ENCODE peak calls at places on chromosomes 6 and 20, in four cellular contexts. L is HCT116, W is GM23338, K is HepG2. B is an unnamed sample.

GRCh38 chr20:64057628-64058498 is 5.1 kb upstream of the TCEA2 start:
- DNase-seq in L (no peak), W (peak), K (peak), B (no peak)

GRCh38 chr6:113570176-113570575 is 287.0 kb upstream of the MARCKS start:
- DNase-seq in L (no peak), W (no peak), K (no peak), B (peak)

GRCh38 chr6:87391334-87391733 is 16.4 kb upstream of the CFAP206 start:
- DNase-seq in L (peak), W (peak), K (peak), B (no peak)

GRCh38 chr20:42435230-42435629 is 754.5 kb downstream of the PTPRT start:
- DNase-seq in L (no peak), W (no peak), K (no peak), B (no peak)

GRCh38 chr6:138429731-138430130 is 25.7 kb downstream of the HEBP2 start:
- DNase-seq in L (no peak), W (peak), K (no peak), B (no peak)

GRCh38 chr20:46070215-46070910 is 19.4 kb downstream of the NCOA5 start:
- DNase-seq in L (no peak), W (no peak), K (no peak), B (no peak)

GRCh38 chr6:8278562-8278961 is 156.8 kb downstream of the SLC35B3 start:
- DNase-seq in L (no peak), W (no peak), K (no peak), B (no peak)

GRCh38 chr20:41469868-41470267 is 103.2 kb upstream of the EMILIN3 start:
- DNase-seq in L (no peak), W (no peak), K (no peak), B (no peak)

GRCh38 chr20:36408219-36408618 is 102.1 kb downstream of the DLGAP4 start:
- DNase-seq in L (no peak), W (peak), K (peak), B (peak)

GRCh38 chr6:13762648-13763441 is 51.2 kb upstream of the RANBP9 start:
- DNase-seq in L (no peak), W (no peak), K (no peak), B (peak)

GRCh38 chr6:110662468-110663211 is 152.6 kb downstream of the CDK19 start:
- DNase-seq in L (no peak), W (no peak), K (no peak), B (peak)

GRCh38 chr6:159934181-159934580 is 34.7 kb upstream of the IGF2R start:
- DNase-seq in L (no peak), W (no peak), K (no peak), B (no peak)

GRCh38 chr6:168709440-168709839 is 268.5 kb downstream of the SMOC2 start:
- DNase-seq in L (no peak), W (no peak), K (no peak), B (no peak)

GRCh38 chr6:19753822-19754221 is 83.3 kb upstream of the ID4 start:
- DNase-seq in L (no peak), W (no peak), K (no peak), B (no peak)

GRCh38 chr6:90537723-90538407 is 49.0 kb downstream of the MAP3K7 start:
- DNase-seq in L (no peak), W (no peak), K (no peak), B (no peak)

GRCh38 chr20:35360033-35360432 is 51.7 kb downstream of the UQCC1 start:
- DNase-seq in L (no peak), W (no peak), K (no peak), B (no peak)

GRCh38 chr6:219641-220198 is 72.6 kb upstream of the DUSP22 start:
- DNase-seq in L (no peak), W (peak), K (peak), B (no peak)

GRCh38 chr6:157907651-157908050 is 74.0 kb upstream of the SYNJ2 start:
- DNase-seq in L (no peak), W (no peak), K (no peak), B (no peak)

GRCh38 chr6:7262037-7262461 is 51.0 kb downstream of the SSR1 start:
- DNase-seq in L (no peak), W (peak), K (no peak), B (no peak)

GRCh38 chr6:118704911-118705310 is 53.5 kb upstream of the CEP85L start:
- DNase-seq in L (no peak), W (peak), K (no peak), B (peak)

GRCh38 chr20:46151936-46152335 is 33.8 kb downstream of the CD40 start:
- DNase-seq in L (no peak), W (peak), K (peak), B (no peak)

GRCh38 chr6:73443555-73443954 is 8.5 kb downstream of the CGAS start:
- DNase-seq in L (no peak), W (no peak), K (no peak), B (no peak)
- TF ChIP-seq POLR2AphosphoS5 in L (no peak), W (no peak), K (no peak), B (no peak)

GRCh38 chr20:20363449-20364015 is 4.4 kb upstream of the INSM1 start:
- DNase-seq in L (no peak), W (peak), K (no peak), B (no peak)
- TF ChIP-seq EZH2 in L (no peak), W (no peak), K (no peak), B (no peak)

GRCh38 chr6:128507337-128508310 is 12.8 kb downstream of the PTPRK start:
- DNase-seq in L (no peak), W (no peak), K (peak), B (no peak)
- H3K27ac ChIP-seq in L (no peak), W (no peak), K (peak), B (no peak)

GRCh38 chr6:131909408-131910218 is 41.6 kb downstream of the CCN2 start:
- DNase-seq in L (peak), W (peak), K (peak), B (peak)
- TF ChIP-seq POLR2AphosphoS5 in L (no peak), W (peak), K (no peak), B (peak)

GRCh38 chr6:52276130-52276529 is 8.4 kb downstream of the MCM3 start:
- DNase-seq in L (no peak), W (no peak), K (no peak), B (no peak)

GRCh38 chr6:52271852-52272460 is 12.6 kb downstream of the MCM3 start:
- DNase-seq in L (no peak), W (no peak), K (peak), B (no peak)
- TF ChIP-seq EZH2 in L (no peak), W (no peak), K (no peak), B (no peak)

GRCh38 chr20:23084845-23085355 is 1.2 kb downstream of the CD93 start:
- DNase-seq in L (no peak), W (no peak), K (no peak), B (no peak)
- H3K27ac ChIP-seq in L (no peak), W (no peak), K (no peak), B (no peak)

GRCh38 chr20:479487-479886 is 17.2 kb upstream of the TBC1D20 start:
- DNase-seq in L (no peak), W (no peak), K (no peak), B (no peak)

GRCh38 chr20:478010-478948 is 15.9 kb upstream of the TBC1D20 start:
- DNase-seq in L (no peak), W (no peak), K (peak), B (no peak)

GRCh38 chr20:480044-480443 is 17.7 kb upstream of the TBC1D20 start:
- DNase-seq in L (no peak), W (no peak), K (no peak), B (no peak)

GRCh38 chr20:481167-481566 is 18.8 kb upstream of the TBC1D20 start:
- DNase-seq in L (no peak), W (no peak), K (no peak), B (no peak)

GRCh38 chr20:478949-479429 is 16.7 kb upstream of the TBC1D20 start:
- DNase-seq in L (peak), W (peak), K (peak), B (peak)
- TF ChIP-seq POLR2AphosphoS5 in L (no peak), W (no peak), K (no peak), B (no peak)

GRCh38 chr6:46734867-46735719 is at the start of gene PLA2G7:
- DNase-seq in L (no peak), W (peak), K (no peak), B (no peak)
- TF ChIP-seq EZH2 in L (no peak), W (no peak), K (peak), B (peak)

DNA sequence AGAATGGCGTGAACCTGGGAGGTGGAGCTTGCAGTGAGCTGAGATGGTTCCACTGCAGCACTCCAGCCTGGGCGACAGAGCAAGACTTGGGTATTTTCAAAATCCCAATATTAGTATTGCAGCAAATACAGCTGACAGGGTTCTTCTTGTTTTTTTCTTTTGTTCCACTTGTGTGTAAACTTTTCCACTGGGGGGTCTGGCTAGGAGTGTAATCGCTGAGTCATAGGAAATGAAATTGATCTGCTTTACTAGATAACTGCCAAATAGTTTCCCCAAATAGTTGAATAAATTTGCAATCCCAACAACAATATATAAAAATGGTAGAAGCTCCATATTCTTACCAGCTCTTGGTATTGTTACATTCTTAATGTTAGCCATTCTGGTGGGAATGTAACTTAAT is 526.0 kb upstream of the SOX4 start:
- DNase-seq in L (peak), W (no peak), K (no peak), B (no peak)
- H3K27ac ChIP-seq in L (no peak), W (no peak), K (no peak), B (no peak)

GRCh38 chr6:18352842-18353241 is 34.3 kb upstream of the RNF144B start:
- DNase-seq in L (no peak), W (no peak), K (no peak), B (no peak)
- TF ChIP-seq POLR2AphosphoS5 in L (no peak), W (no peak), K (no peak), B (no peak)

B was measured in SK-N-MC.